ENCODE peak calls at places on chromosomes 6 and 20, in four cellular contexts. G is K562, V is HepG2, J is H1. M is an unnamed sample.

GRCh38 chr20:609371-609964 is 641 bp downstream of the TCF15 start:
- DNase-seq in G (peak), V (no peak), J (no peak), M (no peak)

GRCh38 chr6:40946738-40947301 is 92.2 kb downstream of the UNC5CL start:
- DNase-seq in G (no peak), V (no peak), J (no peak), M (no peak)

GRCh38 chr20:18857640-18858039 is 44.1 kb downstream of the SCP2D1 start:
- DNase-seq in G (no peak), V (no peak), J (no peak), M (no peak)

GRCh38 chr6:3421763-3422456 is 34.9 kb downstream of the SLC22A23 start:
- DNase-seq in G (peak), V (no peak), J (no peak), M (peak)

GRCh38 chr20:10591956-10592521 is 81.8 kb downstream of the JAG1 start:
- DNase-seq in G (no peak), V (no peak), J (no peak), M (no peak)

GRCh38 chr6:139605350-139605749 is 230.9 kb upstream of the CITED2 start:
- DNase-seq in G (no peak), V (no peak), J (no peak), M (no peak)

GRCh38 chr6:160249687-160250086 is 8.9 kb downstream of the SLC22A2 start:
- DNase-seq in G (no peak), V (no peak), J (no peak), M (no peak)

GRCh38 chr6:24329022-24329421 is 28.8 kb downstream of the DCDC2 start:
- DNase-seq in G (no peak), V (no peak), J (no peak), M (no peak)

GRCh38 chr6:119533603-119534279 is 184.2 kb upstream of the MAN1A1 start:
- DNase-seq in G (no peak), V (no peak), J (no peak), M (peak)

GRCh38 chr6:112296122-112296521 is 41.8 kb upstream of the LAMA4 start:
- DNase-seq in G (no peak), V (peak), J (no peak), M (no peak)

GRCh38 chr6:102680413-102680812 is 1286.9 kb downstream of the GRIK2 start:
- DNase-seq in G (no peak), V (no peak), J (no peak), M (no peak)

GRCh38 chr6:159118941-159119340 is 50.3 kb upstream of the FNDC1 start:
- DNase-seq in G (no peak), V (no peak), J (no peak), M (no peak)

GRCh38 chr6:142300758-142301251 is 1.0 kb upstream of the ADGRG6 start:
- DNase-seq in G (no peak), V (peak), J (no peak), M (no peak)

GRCh38 chr6:72649032-72649984 is 27.4 kb downstream of the KCNQ5 start:
- DNase-seq in G (no peak), V (no peak), J (no peak), M (peak)
- TF ChIP-seq SIN3A in G (no peak), V (no peak), J (no peak), M (no peak)

GRCh38 chr6:110656492-110656891 is 158.8 kb downstream of the CDK19 start:
- DNase-seq in G (no peak), V (peak), J (no peak), M (no peak)
- TF ChIP-seq BRCA1 in G (no peak), V (no peak), J (no peak), M (no peak)

GRCh38 chr6:129660346-129660676 is 49.7 kb downstream of the ARHGAP18 start:
- DNase-seq in G (no peak), V (no peak), J (no peak), M (no peak)
- H3K4me3 ChIP-seq in G (peak), V (no peak), J (no peak), M (no peak)

GRCh38 chr6:17851720-17852161 is 135.7 kb downstream of the KIF13A start:
- DNase-seq in G (no peak), V (no peak), J (no peak), M (no peak)
- TF ChIP-seq SIN3A in G (no peak), V (no peak), J (no peak), M (no peak)

DNA sequence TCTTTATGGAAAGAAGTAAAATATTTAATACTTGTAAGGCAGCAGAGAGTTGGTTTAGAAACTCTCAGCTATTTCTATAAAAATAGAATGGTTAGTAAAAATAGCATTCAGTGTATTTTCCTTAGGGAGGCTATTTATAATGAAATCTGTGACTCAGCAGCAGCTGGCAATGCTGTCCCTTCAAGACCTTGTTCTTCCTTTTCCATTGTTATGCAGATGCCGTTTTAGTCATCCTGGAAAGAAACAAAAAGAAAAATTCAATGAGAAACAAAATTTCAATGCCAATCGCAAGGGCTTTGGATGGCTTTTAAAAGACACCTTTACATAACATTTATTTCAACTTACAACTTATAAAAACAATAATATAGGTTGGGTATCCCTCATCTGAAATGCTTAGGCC is 17.5 kb downstream of the MPC1 start:
- DNase-seq in G (no peak), V (no peak), J (no peak), M (no peak)
- TF ChIP-seq BRCA1 in G (no peak), V (no peak), J (no peak), M (no peak)